ENCODE peak calls at places on chromosomes 16 and 17, in seven cellular contexts. S is GM13976; Z is WTC11; M is NCI-H1694 treated with DMSO at 0.1 percent for 48 hours; W is GM06990; D is anterior cingulate cortex; R is CD4-positive, alpha-beta T cell. H is an unnamed sample.

GRCh38 chr17:55911186-55911585 is 160.3 kb downstream of the PCTP start:
- DNase-seq in M (no peak), S (peak; percentile 12), W (no peak), R (no peak), D (no peak), Z (no peak), H (no peak)

GRCh38 chr17:8188408-8188839 is 1.6 kb downstream of the BORCS6 start:
- DNase-seq in R (no peak), M (no peak), W (no peak), S (no peak), D (no peak), Z (no peak), H (no peak)

GRCh38 chr16:14347706-14348105 is 276.6 kb downstream of the MRTFB start:
- DNase-seq in Z (no peak), M (no peak), R (no peak), D (no peak), S (no peak), W (no peak), H (no peak)

GRCh38 chr16:13999071-13999894 is 71.8 kb upstream of the MRTFB start:
- DNase-seq in D (no peak), Z (no peak), S (no peak), M (no peak), W (no peak), R (no peak), H (no peak)

GRCh38 chr16:66520406-66521194 is 29.3 kb downstream of the TK2 start:
- DNase-seq in W (no peak), M (no peak), R (no peak), Z (no peak), D (no peak), S (no peak), H (no peak)

GRCh38 chr16:52470601-52471000 is 76.3 kb downstream of the TOX3 start:
- DNase-seq in Z (no peak), R (no peak), D (no peak), W (no peak), M (no peak), S (no peak), H (no peak)

GRCh38 chr17:80790021-80790765 is 201.4 kb upstream of the CHMP6 start:
- DNase-seq in R (no peak), D (no peak), M (no peak), Z (no peak), S (peak; percentile 74), W (peak; percentile 65), H (no peak)

GRCh38 chr16:57013268-57013667 is 23.9 kb downstream of the NLRC5 start:
- DNase-seq in Z (no peak), M (no peak), S (no peak), W (no peak), R (no peak), D (no peak), H (no peak)

GRCh38 chr16:8886593-8887437 is 4.7 kb downstream of the LITAFD start:
- DNase-seq in W (no peak), Z (no peak), R (no peak), D (no peak), M (no peak), S (no peak), H (no peak)

GRCh38 chr17:76641501-76641900 is 2.1 kb downstream of the ST6GALNAC1 start:
- DNase-seq in R (no peak), W (no peak), D (no peak), M (no peak), S (no peak), Z (no peak), H (no peak)

GRCh38 chr17:10046786-10047609 is 141.9 kb upstream of the RCVRN start:
- DNase-seq in W (peak; percentile 65), D (no peak), Z (no peak), S (peak; percentile 55), R (no peak), M (no peak), H (no peak)

GRCh38 chr17:8031261-8031661 is 7.6 kb upstream of the ALOX15B start:
- DNase-seq in S (no peak), D (no peak), M (no peak), R (no peak), Z (no peak), W (no peak), H (no peak)

GRCh38 chr17:74150428-74151025 is 53.0 kb upstream of the RPL38 start:
- DNase-seq in Z (no peak), D (no peak), M (no peak), R (no peak), S (no peak), W (no peak), H (no peak)

GRCh38 chr17:2082003-2082862 is 27.3 kb downstream of the HIC1 start:
- DNase-seq in Z (no peak), W (no peak), D (no peak), S (no peak), R (no peak), M (no peak), H (no peak)

GRCh38 chr16:66871840-66872239 is 8.5 kb upstream of the PDP2 start:
- DNase-seq in M (no peak), S (no peak), Z (no peak), W (no peak), D (no peak), R (no peak), H (no peak)

GRCh38 chr16:1420111-1420539 is 422 bp downstream of the UQCC4 start:
- DNase-seq in M (no peak), S (no peak), D (no peak), Z (no peak), W (no peak), R (no peak), H (no peak)

GRCh38 chr17:28053725-28054124 is 11.2 kb downstream of the NLK start:
- DNase-seq in R (no peak), M (no peak), D (no peak), Z (no peak), S (no peak), W (no peak), H (no peak)

GRCh38 chr17:144936-145670 is 7.7 kb downstream of the SCGB1C2 start:
- DNase-seq in R (no peak), M (no peak), D (no peak), W (no peak), Z (no peak), S (no peak), H (no peak)

GRCh38 chr17:60508384-60508980 is 17.6 kb downstream of the APPBP2 start:
- DNase-seq in M (no peak), R (no peak), W (no peak), S (no peak), D (no peak), Z (no peak), H (no peak)

GRCh38 chr17:41777579-41778188 is 8.8 kb downstream of the JUP start:
- DNase-seq in D (no peak), W (no peak), S (no peak), M (peak; percentile 60), Z (no peak), R (no peak), H (no peak)

GRCh38 chr16:20260215-20261009 is 66.9 kb downstream of the GP2 start:
- DNase-seq in Z (no peak), D (no peak), R (no peak), W (no peak), M (no peak), S (no peak), H (no peak)

GRCh38 chr16:60485877-60486489 is 1550.3 kb downstream of the CDH8 start:
- DNase-seq in W (no peak), M (no peak), D (no peak), S (no peak), Z (no peak), R (no peak), H (no peak)

GRCh38 chr17:45433136-45433535 is 466 bp upstream of the ARHGAP27 start:
- DNase-seq in S (peak; percentile 30), W (no peak), Z (no peak), D (no peak), M (no peak), R (no peak), H (no peak)

GRCh38 chr16:471353-472198 is 46.1 kb downstream of the RAB11FIP3 start:
- DNase-seq in R (no peak), M (peak; percentile 13), S (no peak), D (peak; percentile 38), W (no peak), Z (peak; percentile 68), H (no peak)

GRCh38 chr17:29390856-29391631 is 881 bp downstream of the TAOK1 start:
- DNase-seq in S (no peak), Z (peak; percentile 61), R (peak; percentile 2), M (no peak), W (peak; percentile 21), D (peak; percentile 7), H (no peak)

GRCh38 chr17:76598004-76598439 is 12.4 kb upstream of the ST6GALNAC2 start:
- DNase-seq in Z (no peak), D (no peak), R (no peak), M (peak; percentile 46), W (no peak), S (no peak), H (no peak)